ENCODE peak calls at places on chromosomes 11 and 22, in seven cellular contexts. One of them, this sample, is unnamed.
A peak's percentile ranks its signal among the peaks of the same experiment; 100 is the strongest.

GRCh38 chr11:95338430-95338991 is 107.5 kb upstream of the SESN3 start:
- DNase-seq in cardiac muscle cell: peak; percentile 91
- DNase-seq in AG04449: no peak
- DNase-seq in GM12865: no peak
- DNase-seq in BE2C: peak; percentile 61
- DNase-seq in fibroblast of mammary gland: peak; percentile 70
- DNase-seq in lung: peak; percentile 72
- DNase-seq in this sample: no peak

GRCh38 chr11:46387919-46388618 is 3.5 kb downstream of the CHRM4 start:
- DNase-seq in lung: no peak
- DNase-seq in cardiac muscle cell: peak; percentile 45
- DNase-seq in AG04449: no peak
- DNase-seq in GM12865: no peak
- DNase-seq in fibroblast of mammary gland: no peak
- DNase-seq in BE2C: no peak
- DNase-seq in this sample: no peak

GRCh38 chr11:76048763-76049162 is 157.5 kb downstream of the WNT11 start:
- DNase-seq in cardiac muscle cell: no peak
- DNase-seq in AG04449: no peak
- DNase-seq in BE2C: peak; percentile 14
- DNase-seq in GM12865: peak; percentile 50
- DNase-seq in lung: no peak
- DNase-seq in fibroblast of mammary gland: peak; percentile 22
- DNase-seq in this sample: no peak

GRCh38 chr22:33788927-33789326 is 131.3 kb downstream of the LARGE1 start:
- DNase-seq in fibroblast of mammary gland: no peak
- DNase-seq in lung: no peak
- DNase-seq in BE2C: no peak
- DNase-seq in AG04449: no peak
- DNase-seq in GM12865: no peak
- DNase-seq in cardiac muscle cell: no peak
- DNase-seq in this sample: no peak

GRCh38 chr11:67486481-67487195 is 3.8 kb downstream of the AIP start:
- DNase-seq in GM12865: peak; percentile 90
- DNase-seq in AG04449: no peak
- DNase-seq in lung: no peak
- DNase-seq in BE2C: no peak
- DNase-seq in fibroblast of mammary gland: no peak
- DNase-seq in cardiac muscle cell: no peak
- DNase-seq in this sample: no peak

GRCh38 chr22:29081499-29082236 is 8.8 kb downstream of the KREMEN1 start:
- DNase-seq in AG04449: no peak
- DNase-seq in GM12865: no peak
- DNase-seq in lung: no peak
- DNase-seq in cardiac muscle cell: peak; percentile 44
- DNase-seq in BE2C: no peak
- DNase-seq in fibroblast of mammary gland: no peak
- DNase-seq in this sample: no peak

GRCh38 chr11:67563354-67564114 is 20.1 kb upstream of the GSTP1 start:
- DNase-seq in AG04449: peak; percentile 80
- DNase-seq in BE2C: no peak
- DNase-seq in fibroblast of mammary gland: peak; percentile 92
- DNase-seq in cardiac muscle cell: peak; percentile 90
- DNase-seq in GM12865: no peak
- DNase-seq in lung: no peak
- DNase-seq in this sample: peak; percentile 17

GRCh38 chr11:123451183-123451907 is 21.3 kb downstream of the GRAMD1B start:
- DNase-seq in GM12865: peak; percentile 56
- DNase-seq in lung: no peak
- DNase-seq in cardiac muscle cell: no peak
- DNase-seq in AG04449: no peak
- DNase-seq in BE2C: no peak
- DNase-seq in fibroblast of mammary gland: no peak
- DNase-seq in this sample: no peak

GRCh38 chr11:123607781-123608180 is 46.6 kb downstream of the SCN3B start:
- DNase-seq in AG04449: no peak
- DNase-seq in GM12865: no peak
- DNase-seq in lung: no peak
- DNase-seq in BE2C: no peak
- DNase-seq in fibroblast of mammary gland: no peak
- DNase-seq in cardiac muscle cell: no peak
- DNase-seq in this sample: no peak

GRCh38 chr11:20342347-20343279 is 20.9 kb upstream of the HTATIP2 start:
- DNase-seq in cardiac muscle cell: peak; percentile 22
- DNase-seq in BE2C: peak; percentile 80
- DNase-seq in GM12865: no peak
- DNase-seq in AG04449: no peak
- DNase-seq in lung: no peak
- DNase-seq in fibroblast of mammary gland: no peak
- DNase-seq in this sample: no peak

GRCh38 chr11:72225411-72225951 is 914 bp downstream of the INPPL1 start:
- DNase-seq in lung: peak; percentile 27
- DNase-seq in BE2C: peak; percentile 22
- DNase-seq in AG04449: no peak
- DNase-seq in fibroblast of mammary gland: peak; percentile 7
- DNase-seq in cardiac muscle cell: peak; percentile 10
- DNase-seq in GM12865: peak; percentile 32
- DNase-seq in this sample: no peak

GRCh38 chr22:22520020-22520656 is at the start of gene ZNF280A:
- DNase-seq in AG04449: no peak
- DNase-seq in cardiac muscle cell: peak; percentile 48
- DNase-seq in lung: no peak
- DNase-seq in fibroblast of mammary gland: peak; percentile 75
- DNase-seq in BE2C: no peak
- DNase-seq in GM12865: no peak
- DNase-seq in this sample: no peak

GRCh38 chr11:115184901-115185300 is 319.3 kb downstream of the CADM1 start:
- DNase-seq in BE2C: no peak
- DNase-seq in AG04449: no peak
- DNase-seq in GM12865: no peak
- DNase-seq in fibroblast of mammary gland: no peak
- DNase-seq in cardiac muscle cell: no peak
- DNase-seq in lung: no peak
- DNase-seq in this sample: no peak

GRCh38 chr11:6320411-6321207 is at the start of gene CAVIN3:
- DNase-seq in GM12865: peak; percentile 88
- DNase-seq in fibroblast of mammary gland: peak; percentile 88
- DNase-seq in BE2C: no peak
- DNase-seq in cardiac muscle cell: peak; percentile 89
- DNase-seq in lung: peak; percentile 82
- DNase-seq in AG04449: no peak
- DNase-seq in this sample: no peak

GRCh38 chr11:6312106-6312505 is 8.2 kb downstream of the CAVIN3 start:
- DNase-seq in BE2C: no peak
- DNase-seq in GM12865: no peak
- DNase-seq in fibroblast of mammary gland: no peak
- DNase-seq in lung: no peak
- DNase-seq in AG04449: no peak
- DNase-seq in cardiac muscle cell: no peak
- DNase-seq in this sample: no peak

GRCh38 chr11:6319879-6320410 is 356 bp downstream of the CAVIN3 start:
- DNase-seq in fibroblast of mammary gland: peak; percentile 93
- DNase-seq in lung: peak; percentile 96
- DNase-seq in BE2C: no peak
- DNase-seq in GM12865: peak; percentile 8
- DNase-seq in cardiac muscle cell: peak; percentile 95
- DNase-seq in AG04449: no peak
- DNase-seq in this sample: peak; percentile 83

GRCh38 chr11:6319001-6319878 is 1.1 kb downstream of the CAVIN3 start:
- DNase-seq in fibroblast of mammary gland: peak; percentile 32
- DNase-seq in BE2C: no peak
- DNase-seq in AG04449: peak; percentile 63
- DNase-seq in cardiac muscle cell: peak; percentile 63
- DNase-seq in GM12865: no peak
- DNase-seq in lung: peak; percentile 33
- DNase-seq in this sample: no peak

DNA sequence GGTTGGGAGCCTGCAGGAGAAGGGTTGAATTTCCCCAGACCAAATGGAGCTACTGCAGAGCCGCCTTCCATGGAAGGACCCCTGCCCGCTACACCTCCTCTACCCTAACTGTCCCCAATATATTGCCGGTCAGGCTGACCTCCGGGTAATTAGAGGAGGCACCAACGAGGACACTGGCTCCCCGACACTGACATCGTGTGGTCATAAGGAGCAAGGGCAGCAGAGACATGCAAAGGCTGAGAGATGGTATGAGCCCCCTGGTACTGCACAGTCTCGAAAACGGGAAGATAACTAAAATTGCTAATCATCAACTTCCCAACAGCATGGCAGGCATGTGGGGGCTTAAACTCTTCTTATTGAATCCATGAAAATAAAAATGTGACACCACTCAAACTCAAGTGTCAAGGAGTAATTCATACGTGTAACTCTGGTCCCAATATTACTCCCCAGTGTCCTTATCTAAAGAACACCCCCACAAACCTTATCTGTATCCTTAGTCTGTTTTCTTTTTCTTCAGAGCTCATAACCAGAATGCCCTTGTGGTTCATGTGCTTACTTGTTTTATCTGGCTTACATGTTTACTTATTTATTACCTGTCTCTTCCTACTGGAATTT is 4.4 kb downstream of the CAVIN3 start:
- DNase-seq in cardiac muscle cell: peak; percentile 76
- DNase-seq in AG04449: no peak
- DNase-seq in fibroblast of mammary gland: peak; percentile 69
- DNase-seq in BE2C: peak; percentile 30
- DNase-seq in lung: peak; percentile 53
- DNase-seq in GM12865: peak; percentile 66
- DNase-seq in this sample: no peak
- H3K4me3 ChIP-seq in cardiac muscle cell: no peak overlapping the region
- H3K4me3 ChIP-seq in AG04449: no peak overlapping the region
- H3K4me3 ChIP-seq in fibroblast of mammary gland: no peak overlapping the region
- H3K4me3 ChIP-seq in BE2C: no peak overlapping the region
- H3K4me3 ChIP-seq in lung: no peak overlapping the region
- H3K4me3 ChIP-seq in GM12865: no peak overlapping the region
- H3K4me3 ChIP-seq in this sample: no peak overlapping the region

GRCh38 chr11:61161190-61162091 is at the start of gene VPS37C:
- DNase-seq in fibroblast of mammary gland: peak; percentile 78
- DNase-seq in lung: peak; percentile 90
- DNase-seq in BE2C: peak; percentile 87
- DNase-seq in cardiac muscle cell: peak; percentile 91
- DNase-seq in GM12865: peak; percentile 98
- DNase-seq in AG04449: no peak
- DNase-seq in this sample: peak; percentile 29
- TF ChIP-seq CTCF in fibroblast of mammary gland: no peak
- TF ChIP-seq CTCF in lung: no peak
- TF ChIP-seq CTCF in BE2C: no peak
- TF ChIP-seq CTCF in cardiac muscle cell: no peak
- TF ChIP-seq CTCF in GM12865: peak; percentile 0
- TF ChIP-seq CTCF in AG04449: peak; percentile 9
- TF ChIP-seq CTCF in this sample: no peak

DNA sequence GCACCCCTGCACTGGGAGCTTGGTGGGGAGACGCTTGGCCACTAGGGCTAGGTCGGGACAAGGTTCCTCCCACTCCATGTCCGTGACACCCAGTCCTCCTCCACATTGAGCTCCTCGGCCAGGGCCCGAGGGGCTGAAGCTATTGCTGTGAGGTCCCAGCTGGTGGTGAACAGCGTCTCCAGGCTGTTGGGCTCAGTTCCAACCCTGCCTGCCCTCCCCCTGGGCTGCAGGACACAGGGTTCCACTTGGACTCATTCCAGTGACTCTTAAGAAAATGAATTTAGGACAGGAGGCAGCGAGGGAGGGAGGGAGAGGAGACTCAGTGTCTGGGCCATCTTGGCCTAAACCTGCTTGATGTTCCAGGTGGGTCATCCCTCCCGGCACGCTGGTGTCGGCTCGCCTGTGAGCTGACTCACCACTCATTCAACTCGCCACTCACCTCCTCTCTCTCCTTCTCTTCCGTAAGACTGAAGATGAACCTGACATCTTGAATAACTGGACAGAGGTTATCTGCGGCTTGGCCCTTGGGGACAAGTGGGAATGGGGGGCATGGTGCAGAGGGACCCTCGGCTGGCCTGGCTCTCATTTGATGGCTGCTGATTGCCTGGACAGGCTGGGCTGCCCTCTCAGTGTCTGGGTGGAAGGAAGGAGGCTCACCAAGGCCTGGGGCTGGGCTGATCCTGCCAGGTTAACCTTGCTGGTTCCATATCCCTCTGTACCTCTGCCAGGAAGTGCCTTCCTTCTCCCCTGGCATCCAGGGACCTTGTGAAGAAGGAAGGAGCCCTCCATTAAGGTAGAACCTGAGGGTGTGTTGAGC is 433.4 kb downstream of the TBC1D22A start:
- DNase-seq in fibroblast of mammary gland: no peak
- DNase-seq in lung: no peak
- DNase-seq in cardiac muscle cell: peak; percentile 6
- DNase-seq in AG04449: no peak
- DNase-seq in GM12865: no peak
- DNase-seq in BE2C: no peak
- DNase-seq in this sample: no peak
- H3K4me3 ChIP-seq in fibroblast of mammary gland: no peak overlapping the region
- H3K4me3 ChIP-seq in lung: no peak overlapping the region
- H3K4me3 ChIP-seq in cardiac muscle cell: no peak overlapping the region
- H3K4me3 ChIP-seq in AG04449: no peak overlapping the region
- H3K4me3 ChIP-seq in GM12865: no peak overlapping the region
- H3K4me3 ChIP-seq in BE2C: no peak overlapping the region
- H3K4me3 ChIP-seq in this sample: no peak overlapping the region

GRCh38 chr11:73227571-73228211 is 9.6 kb downstream of the P2RY2 start:
- DNase-seq in AG04449: no peak
- DNase-seq in cardiac muscle cell: no peak
- DNase-seq in lung: peak; percentile 80
- DNase-seq in BE2C: no peak
- DNase-seq in GM12865: no peak
- DNase-seq in fibroblast of mammary gland: no peak
- DNase-seq in this sample: no peak
- TF ChIP-seq CTCF in AG04449: no peak
- TF ChIP-seq CTCF in cardiac muscle cell: no peak
- TF ChIP-seq CTCF in lung: no peak
- TF ChIP-seq CTCF in BE2C: no peak
- TF ChIP-seq CTCF in GM12865: no peak
- TF ChIP-seq CTCF in fibroblast of mammary gland: no peak
- TF ChIP-seq CTCF in this sample: no peak

This sample was measured in AG09309.